ENCODE peak calls at places on chromosome 2, in nine cellular contexts. D is activated naive CD4-positive, alpha-beta T cell treated with anti-CD3 and anti-CD28 coated beads, Interleukin-2, amount 50 U/mL, for 72 hours; N is heart left ventricle; E is HFFc6; L is WERI-Rb-1; J is B cell; C is ELF-1; M is left ventricle myocardium inferior; P is NCI-H1048. T is an unnamed sample.

GRCh38 chr2:233422050-233422639 is 67.9 kb downstream of the DGKD start:
- DNase-seq in N (no peak), M (no peak), D (no peak), J (peak), L (no peak), P (no peak), E (no peak), C (no peak), T (peak)

GRCh38 chr2:150596071-150596470 is 108.6 kb upstream of the RND3 start:
- DNase-seq in N (no peak), M (no peak), C (no peak), L (no peak), J (no peak), E (peak), P (no peak), D (no peak), T (no peak)

GRCh38 chr2:101120124-101120996 is 30.8 kb downstream of the TBC1D8 start:
- DNase-seq in D (no peak), P (no peak), E (peak), J (no peak), L (no peak), N (peak), M (peak), C (no peak), T (no peak)

GRCh38 chr2:109260886-109261700 is 132.1 kb downstream of the SH3RF3 start:
- DNase-seq in E (peak), L (peak), M (no peak), C (peak), J (no peak), P (no peak), N (no peak), D (peak), T (no peak)

GRCh38 chr2:29024882-29025430 is 43.9 kb downstream of the TOGARAM2 start:
- DNase-seq in M (no peak), E (no peak), C (peak), D (no peak), J (no peak), P (no peak), N (no peak), L (no peak), T (no peak)

GRCh38 chr2:95073856-95074662 is 47.5 kb downstream of the MRPS5 start:
- DNase-seq in C (no peak), D (peak), L (peak), E (no peak), N (no peak), P (no peak), M (no peak), J (no peak), T (no peak)

GRCh38 chr2:64854773-64855237 is 134.4 kb upstream of the SLC1A4 start:
- DNase-seq in D (peak), M (no peak), L (no peak), J (no peak), C (no peak), P (no peak), N (peak), E (no peak), T (no peak)

GRCh38 chr2:102442967-102443828 is 20.2 kb downstream of the IL18RAP start:
- DNase-seq in M (no peak), D (no peak), C (peak), P (peak), J (peak), N (no peak), L (no peak), E (peak), T (peak)

GRCh38 chr2:226915846-226916360 is 80.0 kb downstream of the RHBDD1 start:
- DNase-seq in J (no peak), C (no peak), P (no peak), M (no peak), L (no peak), E (peak), N (no peak), D (no peak), T (no peak)

T was measured in OCI-LY7.